ENCODE peak calls at places on chromosomes 12 and 14, in nine cellular contexts. D, B, N, T, Z, O, L, J and F are unnamed samples. For H3K36me3 and H3K4me1, the result is how much of the 10 kb centered on the place peaks cover.

GRCh38 chr14:23104591-23105347 is at the start of gene CIROP:
- DNase-seq in D (no peak), B (no peak), N (no peak), T (peak), Z (no peak), O (peak), L (no peak), J (no peak), F (no peak)

GRCh38 chr12:64691227-64691792 is 67.9 kb downstream of the GNS start:
- DNase-seq in D (peak), B (peak), N (no peak), T (no peak), Z (no peak), O (no peak), L (no peak), J (no peak), F (no peak)

GRCh38 chr12:79407671-79408622 is 282.8 kb downstream of the PAWR start:
- DNase-seq in D (peak), B (peak), N (peak), T (peak), Z (no peak), O (no peak), L (no peak), J (no peak), F (peak)

GRCh38 chr14:37197421-37198272 is at the start of gene MIPOL1:
- DNase-seq in D (peak), B (peak), N (peak), T (peak), Z (no peak), O (peak), L (peak), J (no peak), F (peak)

GRCh38 chr12:94134226-94134795 is 14.1 kb upstream of the PLXNC1 start:
- DNase-seq in D (peak), B (no peak), N (peak), T (peak), Z (no peak), O (no peak), L (no peak), J (no peak), F (peak)

GRCh38 chr12:30882706-30883105 is 43.8 kb upstream of the TSPAN11 start:
- DNase-seq in D (no peak), B (no peak), N (no peak), T (no peak), Z (no peak), O (no peak), L (no peak), J (no peak), F (no peak)

GRCh38 chr14:99819514-99819913 is 26.3 kb downstream of the EML1 start:
- DNase-seq in D (peak), B (no peak), N (no peak), T (no peak), Z (no peak), O (no peak), L (no peak), J (no peak), F (no peak)

GRCh38 chr14:78157855-78158436 is 12.2 kb upstream of the NRXN3 start:
- DNase-seq in D (peak), B (peak), N (no peak), T (peak), Z (no peak), O (no peak), L (no peak), J (no peak), F (peak)

GRCh38 chr14:101017806-101018560 is 114.5 kb upstream of the RTL1 start:
- DNase-seq in D (no peak), B (no peak), N (peak), T (no peak), Z (no peak), O (no peak), L (no peak), J (no peak), F (no peak)

GRCh38 chr12:2998789-2999264 is 39.6 kb downstream of the TEAD4 start:
- DNase-seq in D (peak), B (no peak), N (no peak), T (peak), Z (no peak), O (no peak), L (peak), J (no peak), F (no peak)

GRCh38 chr12:100293017-100293416 is 26.0 kb downstream of the SCYL2 start:
- DNase-seq in D (no peak), B (no peak), N (no peak), T (no peak), Z (no peak), O (no peak), L (no peak), J (no peak), F (no peak)

GRCh38 chr12:2291182-2291832 is 238.5 kb downstream of the CACNA1C start:
- DNase-seq in D (peak), B (peak), N (peak), T (no peak), Z (no peak), O (no peak), L (no peak), J (no peak), F (peak)

GRCh38 chr12:89080797-89081470 is 271.4 kb downstream of the DUSP6 start:
- DNase-seq in D (no peak), B (no peak), N (no peak), T (peak), Z (no peak), O (no peak), L (no peak), J (no peak), F (no peak)

GRCh38 chr12:15858348-15858747 is 23.8 kb upstream of the STRAP start:
- DNase-seq in D (peak), B (no peak), N (no peak), T (no peak), Z (no peak), O (no peak), L (no peak), J (no peak), F (no peak)

GRCh38 chr12:31752450-31752849 is 23.6 kb upstream of the AMN1 start:
- DNase-seq in D (peak), B (no peak), N (no peak), T (no peak), Z (no peak), O (no peak), L (no peak), J (no peak), F (no peak)

GRCh38 chr12:4116251-4117111 is 157.1 kb upstream of the CCND2 start:
- DNase-seq in D (peak), B (no peak), N (no peak), T (peak), Z (no peak), O (no peak), L (no peak), J (no peak), F (peak)

GRCh38 chr12:34288963-34289345 is 266.7 kb downstream of the ALG10 start:
- DNase-seq in D (no peak), B (no peak), N (no peak), T (no peak), Z (no peak), O (no peak), L (no peak), J (no peak), F (no peak)

GRCh38 chr12:94941440-94941862 is 62.0 kb downstream of the NDUFA12 start:
- DNase-seq in D (no peak), B (no peak), N (peak), T (peak), Z (peak), O (no peak), L (no peak), J (no peak), F (no peak)

GRCh38 chr12:79001404-79001803 is 136.8 kb downstream of the SYT1 start:
- DNase-seq in D (no peak), B (no peak), N (no peak), T (no peak), Z (no peak), O (no peak), L (no peak), J (no peak), F (no peak)

GRCh38 chr12:75602111-75602510 is 90.7 kb upstream of the KRR1 start:
- DNase-seq in D (no peak), B (no peak), N (no peak), T (no peak), Z (no peak), O (no peak), L (no peak), J (no peak), F (no peak)

GRCh38 chr14:102058931-102059330 is 27.9 kb downstream of the HSP90AA1 start:
- DNase-seq in D (no peak), B (no peak), N (no peak), T (no peak), Z (no peak), O (no peak), L (no peak), J (no peak), F (no peak)

GRCh38 chr12:67942704-67943103 is 46.5 kb upstream of the IFNG-AS1 start:
- DNase-seq in D (no peak), B (no peak), N (no peak), T (no peak), Z (no peak), O (no peak), L (no peak), J (no peak), F (no peak)

GRCh38 chr12:12333980-12334709 is 15.9 kb downstream of the MANSC1 start:
- DNase-seq in D (peak), B (no peak), N (peak), T (peak), Z (peak), O (no peak), L (peak), J (no peak), F (peak)

GRCh38 chr12:45051490-45052105 is 699 bp upstream of the DBX2 start:
- DNase-seq in D (peak), B (no peak), N (no peak), T (no peak), Z (no peak), O (no peak), L (no peak), J (no peak), F (no peak)
- H3K4me3 ChIP-seq in D (peak), B (peak), N (no peak), T (no peak), Z (no peak), O (peak), L (peak), J (no peak), F (peak)

GRCh38 chr12:50711018-50711527 is 52.8 kb upstream of the ATF1 start:
- DNase-seq in D (no peak), B (no peak), N (no peak), T (no peak), Z (no peak), O (no peak), L (no peak), J (no peak), F (no peak)
- H3K36me3 ChIP-seq in D (under half), B (half or more), N (half or more), T (under half), Z (under half), O (half or more), L (under half), J (under half), F (under half)

GRCh38 chr12:116863275-116863767 is 17.9 kb downstream of the HRK start:
- DNase-seq in D (peak), B (no peak), N (no peak), T (peak), Z (no peak), O (no peak), L (no peak), J (no peak), F (peak)
- H3K4me1 ChIP-seq in D (under half), B (under half), N (under half), T (under half), Z (under half), O (under half), L (under half), J (under half), F (under half)

DNA sequence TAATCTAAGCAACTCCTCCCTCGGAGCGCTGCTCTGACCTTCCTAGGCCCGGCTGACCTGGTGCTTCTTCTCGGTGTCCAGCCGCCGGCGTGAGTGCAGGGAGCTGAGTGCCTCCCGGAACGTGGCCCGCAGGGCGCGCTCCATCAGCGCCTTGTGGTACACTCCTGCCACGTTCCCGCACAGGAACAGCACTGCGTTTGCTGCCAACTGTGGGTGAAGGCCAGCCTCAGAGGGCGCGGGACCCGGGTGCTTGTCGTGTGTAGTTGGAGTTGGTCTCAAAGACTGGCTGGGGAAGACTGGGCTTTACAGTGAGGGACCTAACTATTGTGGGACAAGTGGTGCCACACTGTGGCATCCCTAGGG is 3.2 kb downstream of the ADCY4 start:
- DNase-seq in D (no peak), B (no peak), N (no peak), T (no peak), Z (no peak), O (no peak), L (no peak), J (no peak), F (no peak)
- H3K4me3 ChIP-seq in D (peak), B (no peak), N (no peak), T (no peak), Z (no peak), O (no peak), L (no peak), J (no peak), F (no peak)

DNA sequence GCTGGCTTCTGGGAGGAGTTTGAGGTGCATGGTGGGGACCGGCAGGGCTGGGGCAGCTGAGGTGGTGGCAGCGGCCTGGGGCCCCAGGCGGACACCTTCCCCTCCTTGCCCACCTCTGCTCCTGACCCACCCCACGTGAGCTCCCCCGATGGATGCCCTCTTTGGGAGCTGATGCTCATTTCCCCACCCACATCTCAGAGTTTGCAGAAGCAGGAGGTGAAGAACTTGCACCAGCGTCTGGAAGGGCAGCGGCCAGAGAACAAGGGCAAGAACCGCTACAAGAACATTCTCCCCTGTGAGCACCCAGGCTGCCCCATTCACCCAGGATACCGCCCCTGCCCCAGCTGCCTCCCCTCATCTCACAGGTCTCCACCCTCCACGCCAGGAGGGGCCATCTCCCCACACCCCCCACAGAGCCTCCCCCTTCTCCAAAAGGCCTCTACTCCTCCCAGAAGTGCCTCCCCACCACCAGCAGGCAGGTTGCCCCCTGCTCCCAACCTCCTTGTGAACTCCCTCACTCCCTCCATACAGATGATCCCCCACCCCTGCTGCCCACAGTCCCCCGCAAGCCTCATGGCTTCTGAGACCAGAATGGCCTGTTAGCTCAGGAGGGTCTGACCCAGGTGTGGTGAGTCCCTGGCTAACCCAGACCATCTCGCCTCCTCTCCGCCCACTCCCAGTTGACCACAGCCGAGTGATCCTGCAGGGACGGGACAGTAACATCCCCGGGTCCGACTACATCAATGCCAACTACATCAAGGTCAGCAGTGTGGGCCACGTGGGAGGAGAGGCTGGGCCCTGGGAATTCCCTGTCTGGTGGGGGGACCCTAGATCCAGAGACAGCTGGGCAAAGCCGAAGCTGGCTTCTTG is 4.5 kb downstream of the PTPN6 start:
- DNase-seq in D (no peak), B (no peak), N (no peak), T (no peak), Z (peak), O (no peak), L (peak), J (no peak), F (no peak)
- H3K36me3 ChIP-seq in D (under half), B (under half), N (under half), T (under half), Z (under half), O (under half), L (under half), J (under half), F (under half)